ENCODE peak calls at places on chromosomes 5 and 9, in five cellular contexts. X is CD8-positive, alpha-beta T cell; G is right cardiac atrium; F is astrocyte; P is stomach. A is an unnamed sample.

GRCh38 chr5:157750320-157750719 is 6.8 kb downstream of the LSM11 start:
- DNase-seq in X (no peak), G (no peak), F (peak), P (no peak), A (no peak)

GRCh38 chr9:121895836-121896544 is 197.1 kb downstream of the TTLL11 start:
- DNase-seq in X (no peak), G (peak), F (peak), P (peak), A (no peak)

GRCh38 chr5:64299805-64300204 is 134.2 kb downstream of the RNF180 start:
- DNase-seq in X (no peak), G (no peak), F (peak), P (no peak), A (no peak)

GRCh38 chr5:102523541-102524175 is 24.9 kb upstream of the SLCO6A1 start:
- DNase-seq in X (no peak), G (no peak), F (no peak), P (no peak), A (no peak)

GRCh38 chr9:70073756-70074155 is 30.1 kb downstream of the MAMDC2 start:
- DNase-seq in X (no peak), G (no peak), F (no peak), P (no peak), A (no peak)

GRCh38 chr9:73911814-73912213 is 585.3 kb upstream of the RORB start:
- DNase-seq in X (no peak), G (no peak), F (no peak), P (no peak), A (no peak)

GRCh38 chr5:103394676-103395075 is 136.1 kb downstream of the MACIR start:
- DNase-seq in X (no peak), G (no peak), F (no peak), P (no peak), A (no peak)

GRCh38 chr9:124769451-124770358 is 1.4 kb downstream of the NR6A1 start:
- DNase-seq in X (no peak), G (peak), F (no peak), P (no peak), A (no peak)

GRCh38 chr5:154403234-154403633 is 42.6 kb upstream of the SAP30L start:
- DNase-seq in X (no peak), G (no peak), F (peak), P (no peak), A (no peak)

GRCh38 chr5:172642511-172642910 is 1.4 kb downstream of the NEURL1B start:
- DNase-seq in X (no peak), G (no peak), F (no peak), P (no peak), A (no peak)
- H3K4me3 ChIP-seq in X (no peak), G (peak), F (no peak), P (peak), A (no peak)

DNA sequence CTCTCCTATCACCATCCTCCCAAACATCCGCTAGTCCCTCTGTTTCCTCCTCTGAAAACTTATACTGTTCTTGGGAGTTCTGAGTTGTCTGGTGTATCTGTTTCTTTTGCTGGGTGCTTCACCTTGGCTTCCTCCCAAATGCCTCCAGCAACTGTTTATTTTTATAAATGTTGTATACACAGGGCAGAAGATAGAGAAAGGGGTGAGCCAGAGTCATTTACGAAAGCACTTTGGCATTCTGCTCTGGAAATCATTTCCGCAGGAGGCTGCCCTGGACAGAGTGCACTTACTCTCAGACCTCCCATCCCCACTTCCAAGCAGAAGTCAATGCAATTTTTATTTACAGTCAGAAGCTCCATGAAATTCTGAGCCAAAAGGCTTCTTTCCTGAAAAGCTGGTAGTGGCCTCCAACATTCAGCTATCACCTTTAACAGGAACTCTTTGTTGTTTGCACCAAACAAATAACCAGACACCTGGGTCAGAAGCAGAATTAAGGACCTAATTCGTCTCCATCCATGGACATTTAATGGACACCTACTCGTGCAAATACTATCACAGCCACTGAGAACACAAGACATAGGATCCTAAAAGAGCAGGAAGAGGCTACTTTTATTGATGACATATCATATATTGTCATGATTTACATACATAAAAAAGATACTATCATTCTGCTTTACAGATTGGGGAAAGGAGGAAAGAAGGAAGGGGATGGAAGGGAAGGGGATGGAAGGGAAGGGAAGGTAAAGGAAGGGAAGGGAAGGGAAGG is 229.5 kb upstream of the PAPPA start:
- DNase-seq in X (no peak), G (peak), F (peak), P (no peak), A (no peak)
- H3K4me3 ChIP-seq in X (no peak), G (no peak), F (no peak), P (no peak), A (no peak)

GRCh38 chr9:76873056-76873792 is 32.7 kb downstream of the PRUNE2 start:
- DNase-seq in X (no peak), G (no peak), F (no peak), P (no peak), A (no peak)
- H3K4me3 ChIP-seq in X (no peak), G (no peak), F (no peak), P (no peak), A (no peak)

GRCh38 chr9:134293576-134294227 is 32.6 kb upstream of the RXRA start:
- DNase-seq in X (peak), G (peak), F (no peak), P (no peak), A (no peak)
- H3K4me3 ChIP-seq in X (peak), G (no peak), F (no peak), P (peak), A (no peak)

DNA sequence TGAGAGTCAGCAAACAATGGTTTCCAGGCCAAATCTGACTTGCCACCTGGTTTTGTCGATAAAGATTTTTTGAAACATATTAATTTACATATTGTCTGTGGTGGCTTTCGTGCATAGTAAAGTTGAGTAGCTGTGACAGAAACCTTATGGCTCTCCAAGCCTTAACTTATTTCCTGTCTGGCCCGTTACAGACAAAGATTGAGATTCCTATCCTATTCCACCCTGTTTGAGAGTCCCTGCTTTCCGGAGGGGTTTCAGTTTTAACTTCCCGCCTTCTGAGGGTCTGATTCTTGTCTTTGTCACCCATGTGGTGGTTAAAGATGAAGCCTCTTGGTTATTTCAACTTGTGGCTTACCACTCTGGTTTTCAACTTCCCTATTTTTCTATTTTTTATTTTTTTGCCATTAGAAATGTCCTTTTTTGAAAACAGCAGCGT is 11.4 kb downstream of the OTULIN start:
- DNase-seq in X (no peak), G (no peak), F (no peak), P (no peak), A (peak)
- H3K4me3 ChIP-seq in X (peak), G (no peak), F (no peak), P (no peak), A (peak)

DNA sequence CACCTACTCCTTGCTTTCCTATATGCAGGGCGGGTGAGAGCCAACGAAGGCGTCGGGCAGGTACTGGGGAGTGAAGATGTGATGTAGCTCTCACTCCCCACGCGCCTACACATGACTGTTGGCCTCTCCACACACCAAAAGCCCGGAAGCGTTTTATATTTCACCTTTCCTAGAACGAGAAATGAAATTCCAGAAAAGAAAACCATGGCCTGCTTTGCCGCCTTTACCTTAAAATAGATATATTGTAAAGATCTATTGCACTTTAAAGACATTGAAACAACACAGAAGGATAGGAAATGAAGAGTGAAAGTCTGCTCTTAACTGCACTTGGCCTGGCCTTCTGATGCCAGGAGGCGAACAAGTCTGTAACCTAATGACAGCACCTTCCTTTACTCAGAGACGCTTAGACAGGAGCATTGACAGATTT is 6.7 kb downstream of the PRDM6 start:
- DNase-seq in X (no peak), G (no peak), F (no peak), P (no peak), A (no peak)
- H3K4me3 ChIP-seq in X (no peak), G (no peak), F (no peak), P (no peak), A (no peak)

A was measured in Jurkat, Clone E6-1.